ENCODE peak calls at places on chromosomes 4 and X, in five cellular contexts. P is tibial nerve, Y is lower lobe of right lung, V is hepatocyte, N is uterus. H is an unnamed sample.

GRCh38 chr4:54226399-54227260 is 2.5 kb upstream of the PDGFRA start:
- DNase-seq in P (peak), Y (peak), V (peak), N (peak), H (no peak)

GRCh38 chr4:174207370-174207769 is 76.1 kb downstream of the FBXO8 start:
- DNase-seq in P (no peak), Y (no peak), V (no peak), N (no peak), H (no peak)

GRCh38 chr4:141417387-141417786 is 196.7 kb downstream of the ZNF330 start:
- DNase-seq in P (no peak), Y (no peak), V (no peak), N (no peak), H (no peak)

GRCh38 chrX:38103857-38104812 is 97.8 kb downstream of the SYTL5 start:
- DNase-seq in P (no peak), Y (no peak), V (no peak), N (no peak), H (no peak)

GRCh38 chrX:122512561-122513072 is 671.5 kb upstream of the GRIA3 start:
- DNase-seq in P (no peak), Y (no peak), V (no peak), N (no peak), H (no peak)

GRCh38 chrX:129930941-129931410 is 25.0 kb downstream of the UTP14A start:
- DNase-seq in P (no peak), Y (no peak), V (no peak), N (no peak), H (no peak)

GRCh38 chrX:45740291-45740690 is 539.6 kb upstream of the DIPK2B start:
- DNase-seq in P (no peak), Y (no peak), V (no peak), N (no peak), H (no peak)

GRCh38 chr4:128649575-128650205 is 159.8 kb upstream of the JADE1 start:
- DNase-seq in P (no peak), Y (no peak), V (peak), N (no peak), H (no peak)

GRCh38 chr4:120895554-120895953 is 27.0 kb downstream of the PRDM5 start:
- DNase-seq in P (no peak), Y (no peak), V (no peak), N (no peak), H (no peak)

GRCh38 chrX:97328853-97329252 is 445.1 kb downstream of the RPA4 start:
- DNase-seq in P (no peak), Y (no peak), V (no peak), N (no peak), H (no peak)

GRCh38 chrX:108439961-108440696 is 491 bp downstream of the COL4A5 start:
- DNase-seq in P (no peak), Y (peak), V (peak), N (peak), H (no peak)

GRCh38 chr4:158316264-158316663 is 106.0 kb downstream of the TMEM144 start:
- DNase-seq in P (no peak), Y (no peak), V (no peak), N (no peak), H (no peak)

GRCh38 chr4:93828830-93829530 is 427 bp downstream of the ATOH1 start:
- DNase-seq in P (no peak), Y (peak), V (peak), N (no peak), H (no peak)

GRCh38 chr4:27066591-27066990 is 205.9 kb downstream of the STIM2 start:
- DNase-seq in P (peak), Y (peak), V (no peak), N (no peak), H (no peak)

GRCh38 chr4:184669251-184669650 is 19.7 kb downstream of the PRIMPOL start:
- DNase-seq in P (no peak), Y (no peak), V (no peak), N (no peak), H (no peak)

GRCh38 chr4:15478724-15479088 is 9.0 kb downstream of the CC2D2A start:
- DNase-seq in P (no peak), Y (no peak), V (no peak), N (no peak), H (no peak)
- TF ChIP-seq CTCF in P (no peak), Y (no peak), V (no peak), N (no peak), H (no peak)

GRCh38 chr4:145055533-145056257 is 42.3 kb downstream of the ANAPC10 start:
- DNase-seq in P (no peak), Y (no peak), V (no peak), N (no peak), H (no peak)

GRCh38 chr4:145058256-145058655 is 39.7 kb downstream of the ANAPC10 start:
- DNase-seq in P (no peak), Y (no peak), V (no peak), N (no peak), H (no peak)

GRCh38 chr4:145061325-145061920 is 36.6 kb downstream of the ANAPC10 start:
- DNase-seq in P (no peak), Y (no peak), V (peak), N (no peak), H (peak)

GRCh38 chr4:145056325-145057130 is 41.5 kb downstream of the ANAPC10 start:
- DNase-seq in P (no peak), Y (no peak), V (no peak), N (no peak), H (no peak)
- H3K27ac ChIP-seq in P (no peak), Y (no peak), V (no peak), N (no peak), H (no peak)

GRCh38 chrX:68807818-68808217 is 21.0 kb upstream of the EFNB1 start:
- DNase-seq in P (peak), Y (no peak), V (peak), N (no peak), H (no peak)
- TF ChIP-seq CTCF in P (peak), Y (peak), V (peak), N (peak), H (peak)

DNA sequence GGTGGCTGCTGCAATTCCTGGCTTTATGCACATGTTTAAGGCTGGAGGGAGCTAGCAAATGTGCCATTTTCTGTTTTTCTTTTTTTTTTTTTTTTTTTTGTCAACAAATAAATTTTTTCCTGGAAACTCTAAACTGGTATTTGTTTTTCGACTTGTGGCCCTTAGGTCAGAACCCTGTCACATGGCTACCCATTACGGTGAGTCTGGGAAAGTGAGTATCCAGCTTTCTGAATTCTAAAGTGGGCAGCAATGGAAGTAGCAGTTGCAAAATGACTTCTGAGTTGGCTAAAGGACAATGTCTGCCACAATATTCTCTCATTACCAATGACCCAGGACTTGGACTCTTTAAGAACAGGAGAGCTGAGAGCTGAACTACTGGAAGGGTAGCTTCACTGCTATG is 225.1 kb upstream of the CENPE start:
- DNase-seq in P (no peak), Y (no peak), V (no peak), N (no peak), H (no peak)
- H3K27ac ChIP-seq in P (no peak), Y (no peak), V (no peak), N (no peak), H (no peak)

DNA sequence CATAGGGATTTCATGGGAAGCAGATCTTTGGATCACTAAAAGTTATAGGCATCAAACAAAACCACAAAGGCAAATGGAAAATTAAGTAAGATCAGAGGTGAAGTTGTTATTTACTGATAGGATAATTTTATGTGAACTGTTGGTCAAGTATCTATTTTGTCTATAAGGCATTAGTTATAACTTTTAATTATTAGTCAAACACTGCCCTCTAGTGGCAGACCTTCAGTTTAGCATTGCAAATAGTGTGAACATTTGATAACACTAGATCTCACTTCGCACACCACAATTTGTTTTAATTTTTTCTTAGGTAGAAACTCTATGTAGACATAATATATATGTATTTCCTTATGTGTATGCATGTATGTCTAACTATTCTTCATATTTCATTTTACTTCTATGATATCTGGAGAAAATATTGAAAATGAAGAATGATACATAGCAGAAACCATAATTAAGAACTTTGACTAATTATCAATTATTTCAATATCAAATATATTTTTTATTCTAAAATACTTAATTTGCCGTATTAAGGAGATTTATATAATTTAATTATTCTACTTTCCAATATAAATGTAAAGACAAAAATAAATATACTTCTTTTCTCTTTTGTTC is 214.5 kb upstream of the TACR3 start:
- DNase-seq in P (peak), Y (no peak), V (peak), N (no peak), H (peak)
- TF ChIP-seq CTCF in P (peak), Y (peak), V (peak), N (peak), H (peak)

GRCh38 chr4:1367936-1368289 is 20.9 kb downstream of the UVSSA start:
- DNase-seq in P (no peak), Y (peak), V (no peak), N (no peak), H (no peak)

GRCh38 chr4:1369484-1370079 is 22.6 kb downstream of the UVSSA start:
- DNase-seq in P (no peak), Y (peak), V (no peak), N (no peak), H (no peak)

GRCh38 chr4:1368421-1369090 is 21.5 kb downstream of the UVSSA start:
- DNase-seq in P (no peak), Y (peak), V (no peak), N (no peak), H (no peak)

GRCh38 chr4:1370321-1371124 is 23.5 kb downstream of the UVSSA start:
- DNase-seq in P (no peak), Y (peak), V (no peak), N (no peak), H (no peak)

GRCh38 chr4:1369091-1369450 is 22.1 kb downstream of the UVSSA start:
- DNase-seq in P (no peak), Y (peak), V (no peak), N (no peak), H (no peak)
- H3K27ac ChIP-seq in P (no peak), Y (no peak), V (no peak), N (no peak), H (no peak)

DNA sequence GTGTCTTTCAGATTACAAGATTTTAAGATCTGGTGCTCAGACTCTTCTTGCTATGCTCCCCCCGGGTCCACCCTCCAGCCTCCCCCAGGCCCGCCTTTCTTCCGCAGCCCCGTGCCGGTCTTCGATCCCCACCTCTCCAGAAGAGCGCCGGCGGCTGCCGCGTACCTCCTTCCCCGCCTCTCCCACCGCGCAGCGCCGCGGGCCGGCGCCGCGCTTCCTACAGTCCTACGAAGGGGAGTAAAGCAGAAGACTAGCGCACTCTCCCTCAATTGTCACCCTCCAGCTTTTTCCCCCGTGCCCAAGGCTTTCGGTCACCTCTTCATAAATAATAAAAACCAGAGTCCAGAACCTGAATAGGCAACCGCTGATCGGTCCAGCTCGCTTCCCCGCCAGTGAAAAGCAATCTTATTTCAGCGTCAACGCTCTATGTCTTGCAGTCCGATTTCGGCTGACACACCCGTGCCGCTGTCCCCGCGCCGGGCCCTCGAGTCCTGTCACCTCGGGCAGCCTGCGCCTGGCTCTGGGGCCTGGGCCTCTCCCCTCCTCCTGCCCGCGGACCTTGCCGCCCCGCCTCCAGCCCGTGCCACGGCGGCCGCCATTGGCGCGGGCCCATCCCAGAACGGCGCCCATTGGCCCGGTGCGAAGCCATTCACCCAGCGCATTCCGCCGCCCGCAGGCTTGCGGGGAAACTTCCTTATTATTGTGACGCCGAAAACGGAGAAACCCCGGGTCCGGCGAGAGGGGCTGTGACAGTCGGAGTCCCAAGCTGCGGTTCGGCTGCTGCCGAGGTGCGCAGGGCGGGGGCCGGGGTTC is at the start of gene HERC3:
- DNase-seq in P (peak), Y (peak), V (peak), N (peak), H (peak)
- TF ChIP-seq CTCF in P (no peak), Y (peak), V (no peak), N (peak), H (no peak)

DNA sequence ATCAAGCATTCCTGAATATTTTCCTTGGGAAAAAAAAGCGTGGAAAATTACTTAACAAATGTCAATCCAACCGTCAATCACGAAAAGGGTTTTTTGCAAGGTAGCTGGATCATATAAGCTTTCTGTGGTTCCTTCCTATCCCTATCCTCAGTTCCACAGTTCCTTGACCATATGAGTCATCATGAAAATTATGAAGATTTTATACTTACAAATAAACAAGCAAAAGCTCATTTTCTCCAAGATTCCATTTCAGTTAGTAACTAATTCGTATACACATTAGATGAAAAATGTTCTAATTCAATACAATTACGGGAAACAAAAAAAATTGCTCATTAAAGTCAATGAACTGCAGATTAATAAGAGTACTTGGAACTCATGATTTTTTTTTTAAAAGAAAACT is 228.8 kb downstream of the NSUN7 start:
- DNase-seq in P (no peak), Y (no peak), V (no peak), N (no peak), H (no peak)
- H3K27ac ChIP-seq in P (no peak), Y (no peak), V (no peak), N (no peak), H (no peak)

GRCh38 chr4:66691101-66691500 is 854.2 kb downstream of the CENPC start:
- DNase-seq in P (no peak), Y (no peak), V (no peak), N (no peak), H (no peak)

GRCh38 chr4:66687393-66687971 is 857.8 kb downstream of the CENPC start:
- DNase-seq in P (no peak), Y (no peak), V (no peak), N (no peak), H (no peak)

GRCh38 chr4:66693694-66694093 is 851.6 kb downstream of the CENPC start:
- DNase-seq in P (no peak), Y (no peak), V (no peak), N (no peak), H (no peak)

DNA sequence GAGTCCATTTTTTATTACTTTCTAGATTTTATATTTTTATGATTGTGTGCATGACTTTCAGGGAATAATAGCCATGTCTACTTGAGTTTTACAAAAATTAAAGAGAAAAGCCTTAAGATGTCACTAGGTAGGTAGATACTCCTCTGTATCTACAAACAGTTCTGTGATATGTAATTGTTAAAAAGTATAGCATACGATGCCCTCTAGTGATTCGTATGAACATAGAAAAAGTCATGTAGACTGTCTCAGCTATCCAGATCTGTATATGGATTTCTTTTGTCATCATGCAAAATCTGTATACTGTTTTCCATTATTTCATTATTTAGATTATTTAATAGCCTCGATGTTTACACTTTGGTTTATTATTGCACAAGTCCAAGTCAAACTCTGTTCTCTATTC is 856.6 kb downstream of the CENPC start:
- DNase-seq in P (no peak), Y (no peak), V (peak), N (no peak), H (peak)
- TF ChIP-seq CTCF in P (peak), Y (no peak), V (peak), N (no peak), H (peak)

GRCh38 chr4:87541956-87542709 is 13.0 kb upstream of the SPARCL1 start:
- DNase-seq in P (no peak), Y (no peak), V (no peak), N (no peak), H (no peak)

GRCh38 chr4:87545052-87545451 is 15.9 kb upstream of the SPARCL1 start:
- DNase-seq in P (no peak), Y (no peak), V (no peak), N (no peak), H (no peak)

GRCh38 chr4:87542734-87543312 is 13.6 kb upstream of the SPARCL1 start:
- DNase-seq in P (no peak), Y (no peak), V (no peak), N (no peak), H (no peak)

GRCh38 chr4:87541521-87541920 is 12.3 kb upstream of the SPARCL1 start:
- DNase-seq in P (no peak), Y (no peak), V (no peak), N (no peak), H (no peak)

DNA sequence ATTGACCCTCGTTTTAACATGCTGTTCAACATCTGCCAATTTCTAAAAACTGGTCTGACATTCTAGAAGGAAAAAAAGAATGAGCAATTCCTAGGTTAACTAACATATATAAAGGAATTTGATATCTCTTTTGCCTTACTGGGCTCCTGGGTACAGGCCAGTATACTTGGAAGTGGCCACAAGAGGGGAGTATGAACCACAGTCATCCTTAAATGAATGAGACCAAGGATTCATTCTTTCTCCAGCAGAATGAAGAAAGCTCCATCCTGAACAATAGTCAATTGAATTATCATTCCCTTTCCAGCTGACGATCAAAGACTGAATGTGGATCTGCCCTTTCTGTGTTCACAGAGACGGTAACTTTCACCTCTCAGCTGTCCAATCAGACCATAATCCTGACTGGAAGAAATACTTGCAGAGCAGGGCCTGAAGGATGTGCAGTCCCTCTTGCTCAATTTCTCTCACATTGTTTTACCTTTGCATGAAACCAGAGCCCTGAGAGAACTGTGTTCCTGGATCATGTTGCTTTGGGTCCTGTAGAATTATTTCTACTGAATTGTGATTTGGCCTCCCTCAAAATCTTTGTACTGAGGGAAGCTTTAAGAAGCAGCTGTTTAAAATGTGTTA is 14.8 kb upstream of the SPARCL1 start:
- DNase-seq in P (peak), Y (no peak), V (peak), N (peak), H (peak)
- H3K27ac ChIP-seq in P (peak), Y (no peak), V (no peak), N (peak), H (no peak)